ENCODE peak calls at places on chromosome 13, in ten cellular contexts. One of them, this sample, is unnamed. For H3K4me1, the result is how much of the 10 kb centered on the place peaks cover.

GRCh38 chr13:40613192-40613818 is 53.1 kb downstream of the FOXO1 start:
- DNase-seq in breast epithelium: no peak
- DNase-seq in transverse colon: peak
- DNase-seq in prostate gland: peak
- DNase-seq in stomach: peak
- DNase-seq in Panc1: no peak
- DNase-seq in sigmoid colon: peak
- DNase-seq in suprapubic skin: no peak
- DNase-seq in K562: no peak
- DNase-seq in HCT116: no peak
- DNase-seq in this sample: no peak

GRCh38 chr13:40401911-40402776 is 264.3 kb downstream of the FOXO1 start:
- DNase-seq in breast epithelium: peak
- DNase-seq in transverse colon: peak
- DNase-seq in prostate gland: peak
- DNase-seq in stomach: peak
- DNase-seq in Panc1: no peak
- DNase-seq in sigmoid colon: peak
- DNase-seq in suprapubic skin: peak
- DNase-seq in K562: peak
- DNase-seq in HCT116: peak
- DNase-seq in this sample: peak

GRCh38 chr13:28658539-28658795 is 463 bp upstream of the POMP start:
- DNase-seq in breast epithelium: no peak
- DNase-seq in transverse colon: no peak
- DNase-seq in prostate gland: no peak
- DNase-seq in stomach: no peak
- DNase-seq in Panc1: no peak
- DNase-seq in sigmoid colon: no peak
- DNase-seq in suprapubic skin: no peak
- DNase-seq in K562: no peak
- DNase-seq in HCT116: no peak
- DNase-seq in this sample: no peak

GRCh38 chr13:99686157-99686572 is 184.9 kb downstream of the TM9SF2 start:
- DNase-seq in breast epithelium: no peak
- DNase-seq in transverse colon: peak
- DNase-seq in prostate gland: no peak
- DNase-seq in stomach: no peak
- DNase-seq in Panc1: no peak
- DNase-seq in sigmoid colon: no peak
- DNase-seq in suprapubic skin: no peak
- DNase-seq in K562: peak
- DNase-seq in HCT116: no peak
- DNase-seq in this sample: no peak

GRCh38 chr13:99691552-99691951 is 190.3 kb downstream of the TM9SF2 start:
- DNase-seq in breast epithelium: no peak
- DNase-seq in transverse colon: no peak
- DNase-seq in prostate gland: no peak
- DNase-seq in stomach: no peak
- DNase-seq in Panc1: no peak
- DNase-seq in sigmoid colon: no peak
- DNase-seq in suprapubic skin: no peak
- DNase-seq in K562: no peak
- DNase-seq in HCT116: no peak
- DNase-seq in this sample: no peak

GRCh38 chr13:44142911-44143665 is 230.5 kb upstream of the SERP2 start:
- DNase-seq in breast epithelium: no peak
- DNase-seq in transverse colon: no peak
- DNase-seq in prostate gland: no peak
- DNase-seq in stomach: no peak
- DNase-seq in Panc1: no peak
- DNase-seq in sigmoid colon: no peak
- DNase-seq in suprapubic skin: no peak
- DNase-seq in K562: peak
- DNase-seq in HCT116: peak
- DNase-seq in this sample: no peak

GRCh38 chr13:31138515-31138914 is 23.2 kb downstream of the HSPH1 start:
- DNase-seq in breast epithelium: no peak
- DNase-seq in transverse colon: no peak
- DNase-seq in prostate gland: no peak
- DNase-seq in stomach: no peak
- DNase-seq in Panc1: no peak
- DNase-seq in sigmoid colon: no peak
- DNase-seq in suprapubic skin: no peak
- DNase-seq in K562: no peak
- DNase-seq in HCT116: no peak
- DNase-seq in this sample: no peak

GRCh38 chr13:49635599-49636433 is 7.5 kb downstream of the ARL11 start:
- DNase-seq in breast epithelium: no peak
- DNase-seq in transverse colon: no peak
- DNase-seq in prostate gland: no peak
- DNase-seq in stomach: peak
- DNase-seq in Panc1: no peak
- DNase-seq in sigmoid colon: no peak
- DNase-seq in suprapubic skin: no peak
- DNase-seq in K562: no peak
- DNase-seq in HCT116: no peak
- DNase-seq in this sample: no peak

GRCh38 chr13:50599927-50600326 is 243.6 kb downstream of the DLEU7 start:
- DNase-seq in breast epithelium: no peak
- DNase-seq in transverse colon: no peak
- DNase-seq in prostate gland: no peak
- DNase-seq in stomach: no peak
- DNase-seq in Panc1: no peak
- DNase-seq in sigmoid colon: no peak
- DNase-seq in suprapubic skin: no peak
- DNase-seq in K562: peak
- DNase-seq in HCT116: no peak
- DNase-seq in this sample: no peak

GRCh38 chr13:107025991-107026390 is 458.1 kb upstream of the ARGLU1 start:
- DNase-seq in breast epithelium: peak
- DNase-seq in transverse colon: no peak
- DNase-seq in prostate gland: peak
- DNase-seq in stomach: no peak
- DNase-seq in Panc1: no peak
- DNase-seq in sigmoid colon: no peak
- DNase-seq in suprapubic skin: no peak
- DNase-seq in K562: no peak
- DNase-seq in HCT116: no peak
- DNase-seq in this sample: no peak

GRCh38 chr13:100597253-100597652 is 8.7 kb upstream of the GGACT start:
- DNase-seq in breast epithelium: no peak
- DNase-seq in transverse colon: no peak
- DNase-seq in prostate gland: no peak
- DNase-seq in stomach: no peak
- DNase-seq in Panc1: no peak
- DNase-seq in sigmoid colon: no peak
- DNase-seq in suprapubic skin: no peak
- DNase-seq in K562: no peak
- DNase-seq in HCT116: no peak
- DNase-seq in this sample: no peak

GRCh38 chr13:97359181-97360057 is 74.5 kb upstream of the RAP2A start:
- DNase-seq in breast epithelium: peak
- DNase-seq in transverse colon: peak
- DNase-seq in prostate gland: peak
- DNase-seq in stomach: peak
- DNase-seq in Panc1: no peak
- DNase-seq in sigmoid colon: peak
- DNase-seq in suprapubic skin: no peak
- DNase-seq in K562: peak
- DNase-seq in HCT116: peak
- DNase-seq in this sample: no peak

GRCh38 chr13:33994826-33995502 is 177.0 kb downstream of the RFC3 start:
- DNase-seq in breast epithelium: no peak
- DNase-seq in transverse colon: no peak
- DNase-seq in prostate gland: no peak
- DNase-seq in stomach: no peak
- DNase-seq in Panc1: no peak
- DNase-seq in sigmoid colon: no peak
- DNase-seq in suprapubic skin: no peak
- DNase-seq in K562: no peak
- DNase-seq in HCT116: no peak
- DNase-seq in this sample: no peak

GRCh38 chr13:113900646-113901045 is 36.8 kb upstream of the GAS6 start:
- DNase-seq in breast epithelium: peak
- DNase-seq in transverse colon: no peak
- DNase-seq in prostate gland: no peak
- DNase-seq in stomach: no peak
- DNase-seq in Panc1: no peak
- DNase-seq in sigmoid colon: no peak
- DNase-seq in suprapubic skin: no peak
- DNase-seq in K562: no peak
- DNase-seq in HCT116: no peak
- DNase-seq in this sample: no peak

GRCh38 chr13:108915634-108916497 is 286.5 kb downstream of the MYO16 start:
- DNase-seq in breast epithelium: peak
- DNase-seq in transverse colon: peak
- DNase-seq in prostate gland: peak
- DNase-seq in stomach: peak
- DNase-seq in Panc1: no peak
- DNase-seq in sigmoid colon: peak
- DNase-seq in suprapubic skin: peak
- DNase-seq in K562: peak
- DNase-seq in HCT116: peak
- DNase-seq in this sample: no peak
- TF ChIP-seq POLR2AphosphoS5 in breast epithelium: peak
- TF ChIP-seq POLR2AphosphoS5 in transverse colon: peak
- TF ChIP-seq POLR2AphosphoS5 in prostate gland: peak
- TF ChIP-seq POLR2AphosphoS5 in stomach: peak
- TF ChIP-seq POLR2AphosphoS5 in Panc1: no peak
- TF ChIP-seq POLR2AphosphoS5 in sigmoid colon: peak
- TF ChIP-seq POLR2AphosphoS5 in suprapubic skin: peak
- TF ChIP-seq POLR2AphosphoS5 in K562: no peak
- TF ChIP-seq POLR2AphosphoS5 in HCT116: peak
- TF ChIP-seq POLR2AphosphoS5 in this sample: peak

DNA sequence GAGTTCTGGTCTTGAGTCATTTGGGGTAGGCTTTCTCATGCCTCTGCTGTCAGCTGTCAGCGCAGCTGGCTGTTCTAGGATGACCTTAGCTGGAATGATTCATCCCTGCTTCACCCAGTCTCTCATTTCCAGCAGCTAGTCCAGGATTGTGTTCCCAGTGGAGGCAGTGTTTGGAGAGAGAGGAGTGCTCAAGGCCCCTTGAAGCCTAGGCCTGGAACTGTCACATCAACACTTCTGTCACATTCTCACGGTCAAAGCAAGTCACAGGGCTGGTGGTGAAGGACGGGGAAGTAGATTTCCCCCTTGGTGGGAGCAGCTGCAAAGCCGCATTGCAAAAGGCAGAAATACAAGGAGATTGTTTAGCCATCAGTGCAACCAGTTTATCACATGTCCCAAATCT is 15.2 kb downstream of the TPT1 start:
- DNase-seq in breast epithelium: no peak
- DNase-seq in transverse colon: no peak
- DNase-seq in prostate gland: no peak
- DNase-seq in stomach: no peak
- DNase-seq in Panc1: no peak
- DNase-seq in sigmoid colon: no peak
- DNase-seq in suprapubic skin: no peak
- DNase-seq in K562: no peak
- DNase-seq in HCT116: no peak
- DNase-seq in this sample: no peak
- H3K4me1 ChIP-seq in breast epithelium: under half
- H3K4me1 ChIP-seq in transverse colon: under half
- H3K4me1 ChIP-seq in prostate gland: under half
- H3K4me1 ChIP-seq in stomach: under half
- H3K4me1 ChIP-seq in Panc1: under half
- H3K4me1 ChIP-seq in sigmoid colon: under half
- H3K4me1 ChIP-seq in suprapubic skin: under half
- H3K4me1 ChIP-seq in K562: under half
- H3K4me1 ChIP-seq in HCT116: under half
- H3K4me1 ChIP-seq in this sample: under half

GRCh38 chr13:25862156-25862555 is 189.7 kb downstream of the SHISA2 start:
- DNase-seq in breast epithelium: no peak
- DNase-seq in transverse colon: no peak
- DNase-seq in prostate gland: no peak
- DNase-seq in stomach: no peak
- DNase-seq in Panc1: no peak
- DNase-seq in sigmoid colon: no peak
- DNase-seq in suprapubic skin: no peak
- DNase-seq in K562: no peak
- DNase-seq in HCT116: no peak
- DNase-seq in this sample: no peak
- H3K27ac ChIP-seq in breast epithelium: no peak
- H3K27ac ChIP-seq in transverse colon: no peak
- H3K27ac ChIP-seq in prostate gland: no peak
- H3K27ac ChIP-seq in stomach: no peak
- H3K27ac ChIP-seq in Panc1: no peak
- H3K27ac ChIP-seq in sigmoid colon: no peak
- H3K27ac ChIP-seq in suprapubic skin: no peak
- H3K27ac ChIP-seq in K562: no peak
- H3K27ac ChIP-seq in HCT116: no peak
- H3K27ac ChIP-seq in this sample: no peak

GRCh38 chr13:35512271-35512920 is 35.9 kb upstream of the MAB21L1 start:
- DNase-seq in breast epithelium: no peak
- DNase-seq in transverse colon: no peak
- DNase-seq in prostate gland: no peak
- DNase-seq in stomach: no peak
- DNase-seq in Panc1: no peak
- DNase-seq in sigmoid colon: peak
- DNase-seq in suprapubic skin: no peak
- DNase-seq in K562: no peak
- DNase-seq in HCT116: no peak
- DNase-seq in this sample: peak

GRCh38 chr13:35518337-35518736 is 41.8 kb upstream of the MAB21L1 start:
- DNase-seq in breast epithelium: no peak
- DNase-seq in transverse colon: no peak
- DNase-seq in prostate gland: no peak
- DNase-seq in stomach: no peak
- DNase-seq in Panc1: no peak
- DNase-seq in sigmoid colon: no peak
- DNase-seq in suprapubic skin: no peak
- DNase-seq in K562: no peak
- DNase-seq in HCT116: no peak
- DNase-seq in this sample: no peak

GRCh38 chr13:35514166-35514565 is 37.7 kb upstream of the MAB21L1 start:
- DNase-seq in breast epithelium: no peak
- DNase-seq in transverse colon: no peak
- DNase-seq in prostate gland: no peak
- DNase-seq in stomach: no peak
- DNase-seq in Panc1: no peak
- DNase-seq in sigmoid colon: no peak
- DNase-seq in suprapubic skin: no peak
- DNase-seq in K562: no peak
- DNase-seq in HCT116: no peak
- DNase-seq in this sample: no peak

DNA sequence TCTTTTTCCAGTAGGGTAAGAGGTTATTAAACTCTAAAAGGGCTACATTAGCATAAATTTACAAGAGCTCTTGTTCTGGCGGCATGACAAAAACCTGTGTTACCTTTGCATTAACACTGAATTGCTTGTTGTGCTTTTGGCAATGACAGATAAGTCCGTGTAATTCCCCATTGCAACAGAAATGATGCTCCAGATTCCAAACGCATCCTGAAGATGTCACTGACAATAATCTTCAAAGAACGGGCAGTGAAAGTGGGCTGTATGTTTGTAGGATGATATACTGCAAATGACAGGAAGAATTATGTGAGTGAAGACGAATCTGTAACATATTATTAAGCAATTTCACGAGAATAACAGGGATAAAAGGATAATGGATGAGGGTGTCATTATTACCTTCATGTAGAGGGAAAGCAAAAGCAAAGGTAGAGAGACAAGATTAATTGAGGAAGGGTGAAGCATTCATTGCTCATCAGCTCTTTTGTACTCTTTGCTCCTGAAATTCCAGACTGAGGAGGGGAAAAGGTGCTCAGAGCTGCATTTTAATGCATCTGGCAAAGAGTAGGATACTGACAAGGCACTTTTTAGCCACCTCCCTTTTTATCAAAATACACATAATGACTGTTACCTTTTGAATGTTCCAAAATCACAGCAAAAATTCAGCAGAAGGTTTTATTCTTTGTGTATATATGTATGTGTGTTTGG is 38.5 kb upstream of the MAB21L1 start:
- DNase-seq in breast epithelium: no peak
- DNase-seq in transverse colon: no peak
- DNase-seq in prostate gland: no peak
- DNase-seq in stomach: no peak
- DNase-seq in Panc1: no peak
- DNase-seq in sigmoid colon: no peak
- DNase-seq in suprapubic skin: no peak
- DNase-seq in K562: no peak
- DNase-seq in HCT116: no peak
- DNase-seq in this sample: no peak
- TF ChIP-seq POLR2AphosphoS5 in breast epithelium: no peak
- TF ChIP-seq POLR2AphosphoS5 in transverse colon: no peak
- TF ChIP-seq POLR2AphosphoS5 in prostate gland: no peak
- TF ChIP-seq POLR2AphosphoS5 in stomach: no peak
- TF ChIP-seq POLR2AphosphoS5 in Panc1: no peak
- TF ChIP-seq POLR2AphosphoS5 in sigmoid colon: no peak
- TF ChIP-seq POLR2AphosphoS5 in suprapubic skin: no peak
- TF ChIP-seq POLR2AphosphoS5 in K562: no peak
- TF ChIP-seq POLR2AphosphoS5 in HCT116: no peak
- TF ChIP-seq POLR2AphosphoS5 in this sample: no peak

This sample was measured in vagina.